ENCODE peak calls at places on chromosome 18, in six cellular contexts. One of them, this sample, is unnamed.

GRCh38 chr18:25594351-25594750 is 242.4 kb upstream of the ZNF521 start:
- DNase-seq in IMR-90: peak; percentile 16
- DNase-seq in astrocyte of the cerebellum: no peak
- DNase-seq in GM23338: no peak
- DNase-seq in heart right ventricle: no peak
- DNase-seq in progenitor cell of endocrine pancreas: no peak
- DNase-seq in this sample: no peak

GRCh38 chr18:11398625-11399024 is 210.8 kb upstream of the SLC35G4 start:
- DNase-seq in IMR-90: peak; percentile 1
- DNase-seq in astrocyte of the cerebellum: no peak
- DNase-seq in GM23338: peak; percentile 37
- DNase-seq in heart right ventricle: no peak
- DNase-seq in progenitor cell of endocrine pancreas: no peak
- DNase-seq in this sample: no peak

GRCh38 chr18:49479381-49480137 is 7.5 kb downstream of the C18orf32 start:
- DNase-seq in IMR-90: no peak
- DNase-seq in astrocyte of the cerebellum: no peak
- DNase-seq in GM23338: no peak
- DNase-seq in heart right ventricle: no peak
- DNase-seq in progenitor cell of endocrine pancreas: no peak
- DNase-seq in this sample: no peak

GRCh38 chr18:46324556-46324955 is 220.4 kb downstream of the HAUS1 start:
- DNase-seq in IMR-90: peak; percentile 62
- DNase-seq in astrocyte of the cerebellum: no peak
- DNase-seq in GM23338: peak; percentile 76
- DNase-seq in heart right ventricle: no peak
- DNase-seq in progenitor cell of endocrine pancreas: no peak
- DNase-seq in this sample: peak; percentile 44

GRCh38 chr18:6959110-6959509 is 158.5 kb downstream of the LAMA1 start:
- DNase-seq in IMR-90: no peak
- DNase-seq in astrocyte of the cerebellum: no peak
- DNase-seq in GM23338: no peak
- DNase-seq in heart right ventricle: no peak
- DNase-seq in progenitor cell of endocrine pancreas: no peak
- DNase-seq in this sample: no peak

GRCh38 chr18:1094408-1094807 is 189.7 kb downstream of the ADCYAP1 start:
- DNase-seq in IMR-90: no peak
- DNase-seq in astrocyte of the cerebellum: peak; percentile 71
- DNase-seq in GM23338: no peak
- DNase-seq in heart right ventricle: no peak
- DNase-seq in progenitor cell of endocrine pancreas: no peak
- DNase-seq in this sample: peak; percentile 86

GRCh38 chr18:73164430-73164829 is 296.6 kb upstream of the NETO1 start:
- DNase-seq in IMR-90: no peak
- DNase-seq in astrocyte of the cerebellum: no peak
- DNase-seq in GM23338: peak; percentile 3
- DNase-seq in heart right ventricle: no peak
- DNase-seq in progenitor cell of endocrine pancreas: no peak
- DNase-seq in this sample: no peak

GRCh38 chr18:10032331-10032979 is 118.6 kb downstream of the VAPA start:
- DNase-seq in IMR-90: no peak
- DNase-seq in astrocyte of the cerebellum: no peak
- DNase-seq in GM23338: peak; percentile 78
- DNase-seq in heart right ventricle: no peak
- DNase-seq in progenitor cell of endocrine pancreas: no peak
- DNase-seq in this sample: no peak

GRCh38 chr18:79955302-79956075 is 4.0 kb upstream of the SLC66A2 start:
- DNase-seq in IMR-90: no peak
- DNase-seq in astrocyte of the cerebellum: no peak
- DNase-seq in GM23338: no peak
- DNase-seq in heart right ventricle: no peak
- DNase-seq in progenitor cell of endocrine pancreas: no peak
- DNase-seq in this sample: no peak

GRCh38 chr18:29556070-29556469 is 1379.1 kb upstream of the CDH2 start:
- DNase-seq in IMR-90: no peak
- DNase-seq in astrocyte of the cerebellum: no peak
- DNase-seq in GM23338: peak; percentile 41
- DNase-seq in heart right ventricle: no peak
- DNase-seq in progenitor cell of endocrine pancreas: no peak
- DNase-seq in this sample: no peak

GRCh38 chr18:39951321-39951720 is 2003.7 kb upstream of the PIK3C3 start:
- DNase-seq in IMR-90: no peak
- DNase-seq in astrocyte of the cerebellum: no peak
- DNase-seq in GM23338: no peak
- DNase-seq in heart right ventricle: no peak
- DNase-seq in progenitor cell of endocrine pancreas: no peak
- DNase-seq in this sample: peak; percentile 34

GRCh38 chr18:49135871-49136270 is 185.1 kb upstream of the SMAD7 start:
- DNase-seq in IMR-90: peak; percentile 56
- DNase-seq in astrocyte of the cerebellum: no peak
- DNase-seq in GM23338: peak; percentile 36
- DNase-seq in heart right ventricle: no peak
- DNase-seq in progenitor cell of endocrine pancreas: no peak
- DNase-seq in this sample: peak; percentile 50

DNA sequence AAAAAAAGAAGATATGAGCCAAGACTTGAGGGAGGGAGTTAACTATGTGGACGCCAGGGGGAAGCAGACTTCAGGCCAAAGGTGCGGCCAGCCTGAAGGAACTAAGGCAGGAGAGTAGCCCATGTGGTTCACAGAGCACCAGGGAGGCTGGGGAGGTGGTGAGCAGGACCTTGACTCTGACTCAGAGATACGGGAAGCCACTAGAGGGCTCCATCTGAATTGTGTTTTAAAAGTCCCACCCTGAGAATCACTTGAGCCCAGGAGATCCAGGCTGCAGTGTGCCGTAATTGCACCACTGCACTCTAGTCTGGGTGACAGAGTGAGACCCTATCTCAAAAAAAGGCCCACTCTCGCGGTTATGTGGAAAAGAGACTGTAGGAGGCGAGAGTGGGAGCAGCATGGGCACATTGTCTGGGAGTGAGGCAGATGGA is 12.3 kb downstream of the CEP192 start:
- DNase-seq in IMR-90: peak; percentile 80
- DNase-seq in astrocyte of the cerebellum: peak; percentile 64
- DNase-seq in GM23338: peak; percentile 94
- DNase-seq in heart right ventricle: peak; percentile 18
- DNase-seq in progenitor cell of endocrine pancreas: peak; percentile 31
- DNase-seq in this sample: peak; percentile 80
- TF ChIP-seq CTCF in IMR-90: peak; percentile 55
- TF ChIP-seq CTCF in astrocyte of the cerebellum: peak; percentile 61
- TF ChIP-seq CTCF in GM23338: peak; percentile 67
- TF ChIP-seq CTCF in heart right ventricle: peak; percentile 53
- TF ChIP-seq CTCF in progenitor cell of endocrine pancreas: peak; percentile 60
- TF ChIP-seq CTCF in this sample: peak; percentile 61

GRCh38 chr18:2104620-2105462 is 466.5 kb downstream of the METTL4 start:
- DNase-seq in IMR-90: peak; percentile 24
- DNase-seq in astrocyte of the cerebellum: no peak
- DNase-seq in GM23338: peak; percentile 73
- DNase-seq in heart right ventricle: peak; percentile 25
- DNase-seq in progenitor cell of endocrine pancreas: no peak
- DNase-seq in this sample: peak; percentile 46
- TF ChIP-seq CTCF in IMR-90: peak; percentile 64
- TF ChIP-seq CTCF in astrocyte of the cerebellum: peak; percentile 73
- TF ChIP-seq CTCF in GM23338: peak; percentile 89
- TF ChIP-seq CTCF in heart right ventricle: peak; percentile 60
- TF ChIP-seq CTCF in progenitor cell of endocrine pancreas: peak; percentile 64
- TF ChIP-seq CTCF in this sample: peak; percentile 77

DNA sequence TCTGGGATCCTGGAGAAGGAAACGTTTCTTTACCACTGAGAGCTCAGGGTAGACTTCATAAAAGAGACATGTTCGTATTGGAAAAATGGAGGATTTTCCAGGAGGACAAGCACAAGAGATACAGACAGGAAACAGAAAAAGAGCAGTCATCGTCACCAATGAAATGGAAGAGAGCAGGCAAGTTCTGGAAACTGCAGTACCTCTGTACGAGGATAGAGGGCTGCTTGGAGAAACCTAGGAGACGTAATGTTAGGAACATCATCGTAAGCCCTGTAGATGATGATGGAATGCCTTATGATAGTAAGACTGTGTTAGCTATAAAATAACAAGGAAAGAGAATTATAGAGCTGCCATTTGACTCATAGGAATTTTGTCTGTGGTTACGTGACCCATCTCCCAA is 121.1 kb upstream of the KLHL14 start:
- DNase-seq in IMR-90: no peak
- DNase-seq in astrocyte of the cerebellum: no peak
- DNase-seq in GM23338: peak; percentile 60
- DNase-seq in heart right ventricle: no peak
- DNase-seq in progenitor cell of endocrine pancreas: no peak
- DNase-seq in this sample: no peak
- TF ChIP-seq CTCF in IMR-90: no peak
- TF ChIP-seq CTCF in astrocyte of the cerebellum: peak; percentile 25
- TF ChIP-seq CTCF in GM23338: peak; percentile 52
- TF ChIP-seq CTCF in heart right ventricle: no peak
- TF ChIP-seq CTCF in progenitor cell of endocrine pancreas: peak; percentile 23
- TF ChIP-seq CTCF in this sample: peak; percentile 24

GRCh38 chr18:67511840-67512239 is 4.7 kb downstream of the DSEL start:
- DNase-seq in IMR-90: no peak
- DNase-seq in astrocyte of the cerebellum: no peak
- DNase-seq in GM23338: no peak
- DNase-seq in heart right ventricle: no peak
- DNase-seq in progenitor cell of endocrine pancreas: no peak
- DNase-seq in this sample: no peak

GRCh38 chr18:67514465-67514864 is 2.1 kb downstream of the DSEL start:
- DNase-seq in IMR-90: peak; percentile 23
- DNase-seq in astrocyte of the cerebellum: no peak
- DNase-seq in GM23338: no peak
- DNase-seq in heart right ventricle: no peak
- DNase-seq in progenitor cell of endocrine pancreas: no peak
- DNase-seq in this sample: no peak

GRCh38 chr18:67510831-67511230 is 5.7 kb downstream of the DSEL start:
- DNase-seq in IMR-90: peak; percentile 33
- DNase-seq in astrocyte of the cerebellum: no peak
- DNase-seq in GM23338: no peak
- DNase-seq in heart right ventricle: no peak
- DNase-seq in progenitor cell of endocrine pancreas: no peak
- DNase-seq in this sample: no peak

GRCh38 chr18:67514901-67515540 is 1.5 kb downstream of the DSEL start:
- DNase-seq in IMR-90: peak; percentile 48
- DNase-seq in astrocyte of the cerebellum: no peak
- DNase-seq in GM23338: no peak
- DNase-seq in heart right ventricle: no peak
- DNase-seq in progenitor cell of endocrine pancreas: no peak
- DNase-seq in this sample: peak; percentile 25

GRCh38 chr18:67513285-67513684 is 3.2 kb downstream of the DSEL start:
- DNase-seq in IMR-90: no peak
- DNase-seq in astrocyte of the cerebellum: no peak
- DNase-seq in GM23338: peak; percentile 25
- DNase-seq in heart right ventricle: no peak
- DNase-seq in progenitor cell of endocrine pancreas: no peak
- DNase-seq in this sample: no peak
- TF ChIP-seq CTCF in IMR-90: no peak
- TF ChIP-seq CTCF in astrocyte of the cerebellum: peak; percentile 25
- TF ChIP-seq CTCF in GM23338: peak; percentile 57
- TF ChIP-seq CTCF in heart right ventricle: no peak
- TF ChIP-seq CTCF in progenitor cell of endocrine pancreas: no peak
- TF ChIP-seq CTCF in this sample: peak; percentile 28

This sample was measured in astrocyte of the spinal cord.